ENCODE peak calls at places on chromosomes 13 and 19, in five cellular contexts. One of them, this sample, is unnamed.

GRCh38 chr19:45574526-45574925 is 10.1 kb downstream of the OPA3 start:
- DNase-seq in tibial nerve: no peak
- DNase-seq in left ventricle myocardium inferior: no peak
- DNase-seq in GM12865: no peak
- DNase-seq in progenitor cell of endocrine pancreas: no peak
- DNase-seq in this sample: no peak

GRCh38 chr19:45016388-45017314 is 15.4 kb downstream of the RELB start:
- DNase-seq in left ventricle myocardium inferior: peak
- DNase-seq in tibial nerve: peak
- DNase-seq in GM12865: peak
- DNase-seq in progenitor cell of endocrine pancreas: peak
- DNase-seq in this sample: peak

GRCh38 chr13:57314897-57315520 is 148.0 kb downstream of the PRR20E start:
- DNase-seq in left ventricle myocardium inferior: no peak
- DNase-seq in GM12865: no peak
- DNase-seq in progenitor cell of endocrine pancreas: no peak
- DNase-seq in tibial nerve: no peak
- DNase-seq in this sample: no peak

GRCh38 chr13:105063676-105064075 is 1471.8 kb downstream of the EFNB2 start:
- DNase-seq in left ventricle myocardium inferior: no peak
- DNase-seq in tibial nerve: no peak
- DNase-seq in progenitor cell of endocrine pancreas: no peak
- DNase-seq in GM12865: no peak
- DNase-seq in this sample: no peak

GRCh38 chr13:114063545-114064515 is 68.6 kb downstream of the RASA3 start:
- DNase-seq in GM12865: peak
- DNase-seq in left ventricle myocardium inferior: peak
- DNase-seq in progenitor cell of endocrine pancreas: no peak
- DNase-seq in tibial nerve: no peak
- DNase-seq in this sample: no peak

GRCh38 chr13:99995503-99996176 is 14.1 kb downstream of the ZIC2 start:
- DNase-seq in GM12865: no peak
- DNase-seq in left ventricle myocardium inferior: no peak
- DNase-seq in tibial nerve: no peak
- DNase-seq in progenitor cell of endocrine pancreas: no peak
- DNase-seq in this sample: no peak

GRCh38 chr19:3866798-3867638 is 1.8 kb downstream of the ZFR2 start:
- DNase-seq in progenitor cell of endocrine pancreas: no peak
- DNase-seq in left ventricle myocardium inferior: no peak
- DNase-seq in tibial nerve: no peak
- DNase-seq in GM12865: no peak
- DNase-seq in this sample: no peak

GRCh38 chr19:44723952-44724319 is 24.6 kb upstream of the BCL3 start:
- DNase-seq in GM12865: peak
- DNase-seq in tibial nerve: peak
- DNase-seq in progenitor cell of endocrine pancreas: peak
- DNase-seq in left ventricle myocardium inferior: peak
- DNase-seq in this sample: peak

GRCh38 chr19:14770944-14771839 is 7.2 kb downstream of the ADGRE2 start:
- DNase-seq in GM12865: no peak
- DNase-seq in tibial nerve: no peak
- DNase-seq in progenitor cell of endocrine pancreas: no peak
- DNase-seq in left ventricle myocardium inferior: no peak
- DNase-seq in this sample: no peak

GRCh38 chr13:30711375-30711774 is 24.0 kb upstream of the ALOX5AP start:
- DNase-seq in tibial nerve: no peak
- DNase-seq in left ventricle myocardium inferior: no peak
- DNase-seq in progenitor cell of endocrine pancreas: no peak
- DNase-seq in GM12865: no peak
- DNase-seq in this sample: no peak

GRCh38 chr13:62119739-62120700 is 704.4 kb upstream of the PCDH20 start:
- DNase-seq in left ventricle myocardium inferior: no peak
- DNase-seq in tibial nerve: no peak
- DNase-seq in GM12865: peak
- DNase-seq in progenitor cell of endocrine pancreas: no peak
- DNase-seq in this sample: no peak

GRCh38 chr13:45341799-45342584 is 1.0 kb upstream of the TPT1 start:
- DNase-seq in left ventricle myocardium inferior: peak
- DNase-seq in progenitor cell of endocrine pancreas: no peak
- DNase-seq in tibial nerve: peak
- DNase-seq in GM12865: no peak
- DNase-seq in this sample: no peak

GRCh38 chr13:108895220-108895704 is 265.9 kb downstream of the MYO16 start:
- DNase-seq in left ventricle myocardium inferior: no peak
- DNase-seq in tibial nerve: peak
- DNase-seq in progenitor cell of endocrine pancreas: no peak
- DNase-seq in GM12865: peak
- DNase-seq in this sample: no peak

GRCh38 chr19:43784981-43785808 is 4.4 kb upstream of the KCNN4 start:
- DNase-seq in GM12865: peak
- DNase-seq in progenitor cell of endocrine pancreas: peak
- DNase-seq in tibial nerve: peak
- DNase-seq in left ventricle myocardium inferior: no peak
- DNase-seq in this sample: peak

GRCh38 chr13:51034906-51035305 is 76.2 kb downstream of the C13orf42 start:
- DNase-seq in GM12865: no peak
- DNase-seq in tibial nerve: no peak
- DNase-seq in progenitor cell of endocrine pancreas: no peak
- DNase-seq in left ventricle myocardium inferior: no peak
- DNase-seq in this sample: no peak

GRCh38 chr13:43424386-43424785 is 362.4 kb downstream of the ENOX1 start:
- DNase-seq in GM12865: no peak
- DNase-seq in left ventricle myocardium inferior: no peak
- DNase-seq in progenitor cell of endocrine pancreas: no peak
- DNase-seq in tibial nerve: no peak
- DNase-seq in this sample: no peak

GRCh38 chr13:74409551-74409950 is 275.3 kb upstream of the KLF12 start:
- DNase-seq in left ventricle myocardium inferior: no peak
- DNase-seq in tibial nerve: no peak
- DNase-seq in GM12865: no peak
- DNase-seq in progenitor cell of endocrine pancreas: no peak
- DNase-seq in this sample: no peak

GRCh38 chr13:20297181-20297580 is 65.1 kb upstream of the GJB6 start:
- DNase-seq in GM12865: no peak
- DNase-seq in tibial nerve: no peak
- DNase-seq in left ventricle myocardium inferior: no peak
- DNase-seq in progenitor cell of endocrine pancreas: no peak
- DNase-seq in this sample: no peak

GRCh38 chr19:4976412-4977298 is 7.7 kb downstream of the KDM4B start:
- DNase-seq in left ventricle myocardium inferior: peak
- DNase-seq in GM12865: no peak
- DNase-seq in tibial nerve: peak
- DNase-seq in progenitor cell of endocrine pancreas: no peak
- DNase-seq in this sample: no peak

GRCh38 chr19:35446194-35446593 is 1.9 kb upstream of the FFAR2 start:
- DNase-seq in left ventricle myocardium inferior: no peak
- DNase-seq in tibial nerve: no peak
- DNase-seq in GM12865: peak
- DNase-seq in progenitor cell of endocrine pancreas: no peak
- DNase-seq in this sample: no peak

GRCh38 chr19:13983213-13983889 is 22.8 kb downstream of the RFX1 start:
- DNase-seq in tibial nerve: no peak
- DNase-seq in progenitor cell of endocrine pancreas: no peak
- DNase-seq in GM12865: no peak
- DNase-seq in left ventricle myocardium inferior: no peak
- DNase-seq in this sample: no peak

GRCh38 chr19:16345457-16345856 is 20.8 kb downstream of the KLF2 start:
- DNase-seq in progenitor cell of endocrine pancreas: no peak
- DNase-seq in GM12865: no peak
- DNase-seq in left ventricle myocardium inferior: no peak
- DNase-seq in tibial nerve: no peak
- DNase-seq in this sample: no peak

GRCh38 chr19:16340654-16341053 is 16.0 kb downstream of the KLF2 start:
- DNase-seq in progenitor cell of endocrine pancreas: no peak
- DNase-seq in GM12865: no peak
- DNase-seq in tibial nerve: no peak
- DNase-seq in left ventricle myocardium inferior: no peak
- DNase-seq in this sample: no peak

GRCh38 chr19:16342002-16342715 is 17.5 kb downstream of the KLF2 start:
- DNase-seq in GM12865: peak
- DNase-seq in tibial nerve: no peak
- DNase-seq in progenitor cell of endocrine pancreas: no peak
- DNase-seq in left ventricle myocardium inferior: peak
- DNase-seq in this sample: no peak

GRCh38 chr19:16340092-16340491 is 15.5 kb downstream of the KLF2 start:
- DNase-seq in left ventricle myocardium inferior: no peak
- DNase-seq in tibial nerve: no peak
- DNase-seq in GM12865: no peak
- DNase-seq in progenitor cell of endocrine pancreas: no peak
- DNase-seq in this sample: no peak

DNA sequence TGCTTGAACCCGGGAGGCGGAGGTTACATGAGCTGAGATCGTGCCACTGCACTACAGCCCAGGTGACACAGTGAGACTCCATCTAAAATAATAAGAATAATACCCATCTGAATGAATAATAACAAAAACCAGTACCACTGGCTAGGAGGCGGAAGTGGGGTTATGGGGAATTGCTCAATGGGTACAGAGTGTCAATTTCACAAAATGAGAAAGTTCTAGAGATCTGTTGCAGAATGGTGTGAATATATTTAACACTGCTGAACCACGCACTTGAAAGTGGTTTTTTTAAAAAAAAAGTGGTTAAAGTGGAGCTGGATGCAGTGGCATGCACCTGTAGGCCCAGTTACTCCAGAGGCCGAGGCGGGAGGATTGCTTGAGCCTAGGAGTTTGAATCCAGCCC is 18.5 kb downstream of the KLF2 start:
- DNase-seq in progenitor cell of endocrine pancreas: no peak
- DNase-seq in left ventricle myocardium inferior: no peak
- DNase-seq in GM12865: no peak
- DNase-seq in tibial nerve: no peak
- DNase-seq in this sample: no peak
- TF ChIP-seq CTCF in progenitor cell of endocrine pancreas: no peak
- TF ChIP-seq CTCF in left ventricle myocardium inferior: no peak
- TF ChIP-seq CTCF in GM12865: no peak
- TF ChIP-seq CTCF in tibial nerve: no peak
- TF ChIP-seq CTCF in this sample: no peak

GRCh38 chr13:27728271-27728670 is 64.0 kb upstream of the GSX1 start:
- DNase-seq in GM12865: no peak
- DNase-seq in progenitor cell of endocrine pancreas: no peak
- DNase-seq in left ventricle myocardium inferior: no peak
- DNase-seq in tibial nerve: no peak
- DNase-seq in this sample: peak
- TF ChIP-seq CTCF in GM12865: no peak
- TF ChIP-seq CTCF in progenitor cell of endocrine pancreas: peak
- TF ChIP-seq CTCF in left ventricle myocardium inferior: no peak
- TF ChIP-seq CTCF in tibial nerve: no peak
- TF ChIP-seq CTCF in this sample: no peak

DNA sequence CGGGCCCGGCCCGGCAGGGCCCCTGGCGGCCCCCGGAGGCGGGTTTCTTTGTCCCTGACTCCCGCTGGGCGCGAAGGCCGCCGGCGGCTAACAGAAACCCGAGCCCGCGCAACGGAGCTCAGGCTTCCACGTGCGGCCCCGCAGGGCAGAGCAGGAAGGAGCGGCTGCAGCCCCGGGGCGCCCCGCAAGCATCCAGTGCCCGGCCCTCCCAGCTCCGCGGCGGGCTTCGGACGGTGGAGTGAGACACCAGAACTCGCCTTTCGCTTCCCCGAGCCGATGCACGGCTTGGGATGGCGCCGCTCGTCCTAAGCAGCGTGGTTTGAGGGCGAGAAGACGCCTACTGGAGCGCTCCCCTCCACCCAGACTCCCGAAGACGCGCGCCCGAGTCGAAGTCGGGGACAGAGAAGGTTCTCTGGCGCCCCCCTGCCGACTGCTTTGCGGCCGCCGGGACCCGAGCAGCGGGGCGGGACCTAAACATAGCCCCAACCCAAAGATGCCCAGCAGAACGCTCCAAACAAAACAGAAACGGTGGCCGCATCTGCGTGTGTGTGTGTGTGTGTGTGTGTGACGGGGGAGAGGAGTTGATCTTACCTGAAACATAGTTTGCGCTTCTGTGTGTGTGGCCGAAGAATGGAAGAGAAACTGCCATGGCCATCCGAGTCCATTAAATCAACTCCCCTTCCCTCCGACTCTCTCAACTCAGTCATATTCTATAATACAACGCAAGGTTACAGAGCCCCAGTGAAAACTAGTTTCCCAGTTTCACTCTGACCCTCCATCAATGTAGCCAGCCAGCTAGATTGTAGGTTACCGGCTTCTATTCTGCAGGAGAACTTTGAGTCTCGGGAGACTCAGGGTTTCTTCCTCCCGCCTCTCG is 629 bp upstream of the FGF9 start:
- DNase-seq in tibial nerve: peak
- DNase-seq in progenitor cell of endocrine pancreas: peak
- DNase-seq in left ventricle myocardium inferior: peak
- DNase-seq in GM12865: peak
- DNase-seq in this sample: peak
- TF ChIP-seq CTCF in tibial nerve: no peak
- TF ChIP-seq CTCF in progenitor cell of endocrine pancreas: peak
- TF ChIP-seq CTCF in left ventricle myocardium inferior: no peak
- TF ChIP-seq CTCF in GM12865: peak
- TF ChIP-seq CTCF in this sample: no peak

GRCh38 chr19:6126335-6126974 is 9.0 kb upstream of the ACSBG2 start:
- DNase-seq in tibial nerve: no peak
- DNase-seq in progenitor cell of endocrine pancreas: no peak
- DNase-seq in left ventricle myocardium inferior: no peak
- DNase-seq in GM12865: peak
- DNase-seq in this sample: no peak
- TF ChIP-seq CTCF in tibial nerve: no peak
- TF ChIP-seq CTCF in progenitor cell of endocrine pancreas: peak
- TF ChIP-seq CTCF in left ventricle myocardium inferior: peak
- TF ChIP-seq CTCF in GM12865: peak
- TF ChIP-seq CTCF in this sample: no peak

DNA sequence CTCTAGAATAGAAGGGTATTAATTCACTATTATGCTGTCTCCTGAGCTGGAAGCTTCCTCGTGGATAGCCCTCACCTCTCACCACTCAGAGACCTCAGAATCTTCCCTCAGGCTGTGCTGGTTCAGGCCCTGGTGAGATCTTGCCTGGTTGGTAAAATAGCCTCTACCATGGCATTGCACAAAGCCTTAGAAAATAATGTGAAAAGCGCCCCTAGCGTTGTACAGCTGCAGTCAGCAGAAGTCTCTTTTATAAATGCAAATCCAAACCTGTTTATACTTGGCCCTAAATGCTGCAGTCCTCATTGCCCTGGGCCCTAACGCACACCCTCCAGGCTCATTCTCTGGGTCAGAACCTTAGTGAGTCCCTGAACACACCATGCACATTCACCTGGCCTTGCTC is 150.9 kb downstream of the KCTD15 start:
- DNase-seq in tibial nerve: no peak
- DNase-seq in GM12865: peak
- DNase-seq in progenitor cell of endocrine pancreas: no peak
- DNase-seq in left ventricle myocardium inferior: no peak
- DNase-seq in this sample: no peak
- TF ChIP-seq CTCF in tibial nerve: no peak
- TF ChIP-seq CTCF in GM12865: peak
- TF ChIP-seq CTCF in progenitor cell of endocrine pancreas: peak
- TF ChIP-seq CTCF in left ventricle myocardium inferior: no peak
- TF ChIP-seq CTCF in this sample: no peak

This sample was measured in nephron progenitor cell.